ENCODE peak calls at places on chromosomes 12 and 14, in six cellular contexts. F, I, U, Z, Q and P are unnamed samples.

GRCh38 chr12:106359620-106360399 is 2.3 kb downstream of the POLR3B start:
- DNase-seq in F (no peak), I (no peak), U (no peak), Z (no peak), Q (no peak), P (no peak)

GRCh38 chr12:2959508-2960431 is 573 bp downstream of the TEAD4 start:
- DNase-seq in F (peak; percentile 52), I (no peak), U (peak; percentile 43), Z (peak; percentile 70), Q (peak; percentile 52), P (no peak)

GRCh38 chr14:25090716-25091454 is 40.9 kb upstream of the STXBP6 start:
- DNase-seq in F (peak; percentile 74), I (no peak), U (peak; percentile 43), Z (no peak), Q (peak; percentile 83), P (no peak)

GRCh38 chr12:591167-591570 is 72.1 kb downstream of the NINJ2 start:
- DNase-seq in F (no peak), I (no peak), U (no peak), Z (no peak), Q (no peak), P (no peak)

GRCh38 chr14:52043690-52044089 is 25.2 kb downstream of the NID2 start:
- DNase-seq in F (peak; percentile 26), I (no peak), U (peak; percentile 49), Z (no peak), Q (peak; percentile 67), P (no peak)

GRCh38 chr12:113055594-113056380 is 743 bp upstream of the DTX1 start:
- DNase-seq in F (no peak), I (no peak), U (no peak), Z (peak; percentile 46), Q (no peak), P (no peak)

GRCh38 chr14:81400202-81400678 is at the start of gene STON2:
- DNase-seq in F (peak; percentile 9), I (no peak), U (peak; percentile 69), Z (no peak), Q (no peak), P (no peak)

GRCh38 chr12:50642035-50642451 is 121.9 kb upstream of the ATF1 start:
- DNase-seq in F (no peak), I (no peak), U (no peak), Z (no peak), Q (no peak), P (no peak)

GRCh38 chr12:96981053-96981452 is 74.0 kb downstream of the NEDD1 start:
- DNase-seq in F (no peak), I (no peak), U (no peak), Z (peak; percentile 10), Q (peak; percentile 18), P (no peak)

GRCh38 chr14:106831322-106831720 is 1304.9 kb downstream of the TMEM121 start:
- DNase-seq in F (peak; percentile 24), I (peak; percentile 22), U (peak; percentile 66), Z (peak; percentile 15), Q (peak; percentile 22), P (no peak)

GRCh38 chr12:89632778-89633177 is 75.9 kb downstream of the ATP2B1 start:
- DNase-seq in F (peak; percentile 76), I (no peak), U (no peak), Z (no peak), Q (no peak), P (no peak)

GRCh38 chr14:61281186-61281676 is at the start of gene TMEM30B:
- DNase-seq in F (peak; percentile 98), I (peak; percentile 13), U (peak; percentile 92), Z (peak; percentile 23), Q (peak; percentile 89), P (no peak)

GRCh38 chr12:81758421-81759214 is 532 bp downstream of the PPFIA2 start:
- DNase-seq in F (no peak), I (no peak), U (no peak), Z (no peak), Q (peak; percentile 55), P (no peak)

GRCh38 chr12:116687888-116688287 is 50.0 kb downstream of the SPRING1 start:
- DNase-seq in F (no peak), I (no peak), U (peak; percentile 22), Z (peak; percentile 46), Q (peak; percentile 95), P (no peak)

GRCh38 chr12:6606331-6607131 is 648 bp downstream of the CHD4 start:
- DNase-seq in F (peak; percentile 50), I (peak; percentile 36), U (peak; percentile 72), Z (peak; percentile 87), Q (peak; percentile 68), P (peak; percentile 34)

GRCh38 chr12:92759634-92760268 is 57.0 kb downstream of the PLEKHG7 start:
- DNase-seq in F (no peak), I (no peak), U (no peak), Z (peak; percentile 44), Q (peak; percentile 75), P (no peak)

GRCh38 chr12:77232045-77232444 is 166.7 kb upstream of the E2F7 start:
- DNase-seq in F (no peak), I (no peak), U (no peak), Z (no peak), Q (no peak), P (no peak)

GRCh38 chr14:93729993-93730392 is 58.3 kb downstream of the PRIMA1 start:
- DNase-seq in F (no peak), I (no peak), U (no peak), Z (no peak), Q (no peak), P (no peak)

GRCh38 chr14:23632461-23633159 is 3.6 kb upstream of the DHRS2 start:
- DNase-seq in F (no peak), I (no peak), U (no peak), Z (no peak), Q (peak; percentile 17), P (no peak)

GRCh38 chr14:77376380-77376770 is 519 bp downstream of the TMED8 start:
- DNase-seq in F (peak; percentile 20), I (peak; percentile 1), U (peak; percentile 26), Z (peak; percentile 25), Q (peak; percentile 34), P (peak; percentile 9)

GRCh38 chr14:97517566-97518234 is 720.5 kb downstream of the VRK1 start:
- DNase-seq in F (no peak), I (no peak), U (no peak), Z (no peak), Q (peak; percentile 18), P (no peak)

GRCh38 chr12:23640754-23641153 is 308.7 kb downstream of the SOX5 start:
- DNase-seq in F (peak; percentile 41), I (no peak), U (no peak), Z (no peak), Q (peak; percentile 25), P (no peak)

GRCh38 chr14:77889971-77890442 is 90.1 kb downstream of the ADCK1 start:
- DNase-seq in F (no peak), I (no peak), U (no peak), Z (peak; percentile 66), Q (no peak), P (no peak)

GRCh38 chr12:46950116-46950515 is 124.3 kb upstream of the SLC38A4 start:
- DNase-seq in F (no peak), I (no peak), U (no peak), Z (no peak), Q (no peak), P (no peak)

GRCh38 chr12:55720071-55720564 is at the start of gene RDH5:
- DNase-seq in F (peak; percentile 99), I (no peak), U (peak; percentile 90), Z (no peak), Q (no peak), P (no peak)

GRCh38 chr14:20830831-20831230 is 28.2 kb upstream of the RNASE1 start:
- DNase-seq in F (no peak), I (no peak), U (no peak), Z (no peak), Q (no peak), P (no peak)

DNA sequence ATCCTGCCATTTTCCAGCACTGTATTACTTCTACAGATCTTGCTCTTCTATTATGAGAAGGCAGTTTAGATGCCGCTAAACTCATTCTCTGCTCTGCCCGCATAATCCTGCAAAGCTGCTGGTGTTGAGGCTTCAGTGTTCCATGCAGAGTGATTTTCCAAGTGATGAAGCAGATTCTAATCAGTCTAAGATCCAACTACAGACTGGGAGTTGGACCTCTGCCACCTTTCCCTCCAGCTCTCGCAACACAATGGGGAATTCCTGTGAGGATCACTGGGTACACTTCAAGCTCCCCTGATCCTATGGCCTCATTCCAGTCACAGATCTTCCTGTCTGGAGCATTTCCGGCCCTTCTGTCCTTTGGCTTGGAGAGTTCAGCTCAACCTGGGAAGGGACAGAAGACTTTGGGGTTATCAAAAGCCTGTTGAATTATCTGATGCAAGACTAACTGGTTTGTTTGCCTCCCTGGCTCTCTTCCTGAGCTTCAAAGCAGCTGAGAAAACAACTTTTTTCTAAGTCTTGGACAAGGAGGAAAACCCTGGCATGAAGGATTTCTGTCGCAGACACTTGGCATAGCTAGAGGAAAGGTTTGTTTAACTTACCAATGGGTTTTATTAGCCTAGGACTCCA is 333.9 kb downstream of the ZFP36L1 start:
- DNase-seq in F (peak; percentile 41), I (no peak), U (peak; percentile 49), Z (peak; percentile 62), Q (peak; percentile 95), P (no peak)
- H3K4me1 ChIP-seq in F (peaks cover 3% of the 10 kb centered on the region), I (no peaks in the 10 kb centered on the region), U (peaks cover 27% of the 10 kb centered on the region), Z (peaks cover 14% of the 10 kb centered on the region), Q (peaks cover 5% of the 10 kb centered on the region), P (no peaks in the 10 kb centered on the region)

GRCh38 chr12:11675952-11676505 is 26.6 kb downstream of the ETV6 start:
- DNase-seq in F (no peak), I (no peak), U (no peak), Z (no peak), Q (no peak), P (no peak)
- H3K4me1 ChIP-seq in F (peaks cover 7% of the 10 kb centered on the region), I (peaks cover 8% of the 10 kb centered on the region), U (peaks cover 87% of the 10 kb centered on the region), Z (peaks cover 12% of the 10 kb centered on the region), Q (peaks cover 14% of the 10 kb centered on the region), P (no peaks in the 10 kb centered on the region)

GRCh38 chr12:118189761-118190181 is 53.8 kb downstream of the PEBP1 start:
- DNase-seq in F (no peak), I (no peak), U (no peak), Z (peak; percentile 37), Q (peak; percentile 64), P (no peak)
- H3K4me1 ChIP-seq in F (peaks cover 3% of the 10 kb centered on the region), I (no peaks in the 10 kb centered on the region), U (peaks cover 22% of the 10 kb centered on the region), Z (peaks cover 22% of the 10 kb centered on the region), Q (no peaks in the 10 kb centered on the region), P (no peaks in the 10 kb centered on the region)

GRCh38 chr12:108567388-108567787 is 5.0 kb downstream of the ISCU start:
- DNase-seq in F (no peak), I (no peak), U (no peak), Z (no peak), Q (no peak), P (no peak)

GRCh38 chr12:108568653-108569154 is 6.3 kb downstream of the ISCU start:
- DNase-seq in F (peak; percentile 28), I (peak; percentile 46), U (peak; percentile 57), Z (no peak), Q (no peak), P (peak; percentile 20)

GRCh38 chr12:108566452-108566851 is 4.1 kb downstream of the ISCU start:
- DNase-seq in F (no peak), I (no peak), U (no peak), Z (no peak), Q (no peak), P (no peak)

GRCh38 chr12:108565976-108566375 is 3.6 kb downstream of the ISCU start:
- DNase-seq in F (peak; percentile 55), I (no peak), U (peak; percentile 84), Z (peak; percentile 91), Q (no peak), P (peak; percentile 45)

GRCh38 chr12:108567974-108568652 is 5.7 kb downstream of the ISCU start:
- DNase-seq in F (no peak), I (no peak), U (no peak), Z (no peak), Q (no peak), P (no peak)
- H3K4me1 ChIP-seq in F (no peaks in the 10 kb centered on the region), I (peaks cover 57% of the 10 kb centered on the region), U (peaks cover 64% of the 10 kb centered on the region), Z (peaks cover 11% of the 10 kb centered on the region), Q (no peaks in the 10 kb centered on the region), P (peaks cover 28% of the 10 kb centered on the region)